ENCODE peak calls at places on chromosomes 4 and X, in six cellular contexts. O is H1, P is HepG2, T is K562, Q is GM12891, N is GM12878. U is an unnamed sample.

GRCh38 chrX:123184199-123184857 is at the start of gene GRIA3:
- DNase-seq in O (no peak), P (no peak), T (no peak), Q (no peak), N (no peak), U (no peak)

GRCh38 chr4:161714022-161714751 is 449.6 kb downstream of the FSTL5 start:
- DNase-seq in O (no peak), P (no peak), T (no peak), Q (no peak), N (no peak), U (no peak)

GRCh38 chr4:16293205-16293860 is 67.1 kb upstream of the TAPT1 start:
- DNase-seq in O (no peak), P (no peak), T (no peak), Q (no peak), N (no peak), U (no peak)

GRCh38 chrX:154327026-154327820 is 31.6 kb downstream of the TKTL1 start:
- DNase-seq in O (no peak), P (no peak), T (no peak), Q (no peak), N (no peak), U (no peak)

GRCh38 chrX:79366888-79367749 is at the start of gene ITM2A:
- DNase-seq in O (peak; percentile 15), P (no peak), T (peak; percentile 60), Q (no peak), N (no peak), U (peak; percentile 8)

GRCh38 chr4:26010266-26010665 is 96.2 kb downstream of the SMIM20 start:
- DNase-seq in O (no peak), P (no peak), T (no peak), Q (no peak), N (no peak), U (no peak)

GRCh38 chrX:16594490-16594889 is 55.5 kb upstream of the S100G start:
- DNase-seq in O (no peak), P (no peak), T (no peak), Q (no peak), N (no peak), U (no peak)

GRCh38 chr4:168711197-168712120 is 214.6 kb downstream of the PALLD start:
- DNase-seq in O (no peak), P (no peak), T (no peak), Q (no peak), N (no peak), U (no peak)

GRCh38 chrX:45769919-45770582 is 569.4 kb upstream of the DIPK2B start:
- DNase-seq in O (no peak), P (peak; percentile 88), T (peak; percentile 73), Q (peak; percentile 20), N (peak; percentile 51), U (peak; percentile 24)

GRCh38 chr4:15875663-15876460 is 62.7 kb downstream of the FGFBP1 start:
- DNase-seq in O (no peak), P (no peak), T (no peak), Q (no peak), N (no peak), U (no peak)

GRCh38 chr4:73945140-73945539 is 36.7 kb downstream of the PF4 start:
- DNase-seq in O (no peak), P (no peak), T (no peak), Q (no peak), N (no peak), U (no peak)

GRCh38 chrX:49186125-49187027 is at the start of gene PRICKLE3:
- DNase-seq in O (no peak), P (peak; percentile 61), T (peak; percentile 77), Q (peak; percentile 74), N (no peak), U (peak; percentile 73)

GRCh38 chr4:6608758-6609414 is 31.6 kb upstream of the MRFAP1 start:
- DNase-seq in O (peak; percentile 9), P (no peak), T (no peak), Q (no peak), N (no peak), U (no peak)

GRCh38 chr4:112693507-112693906 is 56.6 kb downstream of the LARP7 start:
- DNase-seq in O (no peak), P (no peak), T (no peak), Q (no peak), N (no peak), U (no peak)

GRCh38 chrX:68938244-68939004 is 109.6 kb downstream of the EFNB1 start:
- DNase-seq in O (no peak), P (no peak), T (no peak), Q (no peak), N (no peak), U (no peak)

GRCh38 chrX:41014776-41015175 is 70.5 kb upstream of the USP9X start:
- DNase-seq in O (no peak), P (no peak), T (no peak), Q (no peak), N (no peak), U (no peak)

GRCh38 chrX:41009816-41010187 is 75.4 kb upstream of the USP9X start:
- DNase-seq in O (no peak), P (no peak), T (no peak), Q (no peak), N (no peak), U (no peak)

GRCh38 chrX:41005445-41005992 is 79.7 kb upstream of the USP9X start:
- DNase-seq in O (no peak), P (no peak), T (no peak), Q (no peak), N (no peak), U (no peak)

GRCh38 chrX:41010188-41010846 is 74.9 kb upstream of the USP9X start:
- DNase-seq in O (no peak), P (peak; percentile 89), T (peak; percentile 75), Q (peak; percentile 27), N (no peak), U (peak; percentile 23)
- TF ChIP-seq POLR2A in O (no peak), P (no peak), T (peak; percentile 76), Q (peak; percentile 27), N (no peak), U (no peak)

GRCh38 chr4:128812360-128812958 is 3.0 kb downstream of the JADE1 start:
- DNase-seq in O (no peak), P (peak; percentile 76), T (no peak), Q (peak; percentile 36), N (no peak), U (peak; percentile 50)
- TF ChIP-seq TAF1 in O (no peak), P (no peak), T (no peak), Q (no peak), N (no peak), U (no peak)

GRCh38 chr4:183438458-183439113 is 5.8 kb upstream of the CDKN2AIP start:
- DNase-seq in O (no peak), P (peak; percentile 70), T (no peak), Q (no peak), N (no peak), U (no peak)
- TF ChIP-seq POLR2AphosphoS5 in O (no peak), P (no peak), T (no peak), Q (no peak), N (no peak), U (no peak)

GRCh38 chr4:124658795-124659194 is 53.7 kb downstream of the ANKRD50 start:
- DNase-seq in O (no peak), P (no peak), T (no peak), Q (no peak), N (no peak), U (no peak)
- TF ChIP-seq POLR2A in O (no peak), P (no peak), T (no peak), Q (no peak), N (no peak), U (no peak)

GRCh38 chr4:95761441-95761840 is 78.5 kb upstream of the PDHA2 start:
- DNase-seq in O (no peak), P (no peak), T (no peak), Q (no peak), N (no peak), U (no peak)

GRCh38 chr4:95758001-95758400 is 81.9 kb upstream of the PDHA2 start:
- DNase-seq in O (no peak), P (no peak), T (no peak), Q (no peak), N (no peak), U (no peak)

GRCh38 chr4:95764961-95765360 is 74.9 kb upstream of the PDHA2 start:
- DNase-seq in O (no peak), P (no peak), T (no peak), Q (no peak), N (no peak), U (no peak)

DNA sequence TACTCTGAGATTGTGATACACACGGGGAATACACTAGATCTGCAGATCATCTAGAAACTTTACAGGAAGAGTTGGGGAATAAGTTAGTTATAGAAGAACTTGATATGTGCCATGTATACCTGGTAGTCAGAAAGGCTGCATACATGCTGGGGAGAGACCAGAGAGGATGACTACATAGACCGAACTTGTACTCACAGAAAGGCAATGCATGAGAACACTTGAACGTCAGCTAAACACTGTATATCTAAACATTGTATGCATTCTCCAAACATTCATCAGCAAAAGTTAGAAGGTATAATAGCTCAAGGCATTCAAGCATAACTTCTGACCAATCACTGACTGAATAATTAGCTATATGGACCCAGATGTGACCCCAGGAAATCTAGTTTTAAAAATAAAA is 78.0 kb upstream of the PDHA2 start:
- DNase-seq in O (no peak), P (no peak), T (no peak), Q (no peak), N (no peak), U (no peak)
- TF ChIP-seq TAF1 in O (no peak), P (no peak), T (no peak), Q (no peak), N (no peak), U (no peak)

DNA sequence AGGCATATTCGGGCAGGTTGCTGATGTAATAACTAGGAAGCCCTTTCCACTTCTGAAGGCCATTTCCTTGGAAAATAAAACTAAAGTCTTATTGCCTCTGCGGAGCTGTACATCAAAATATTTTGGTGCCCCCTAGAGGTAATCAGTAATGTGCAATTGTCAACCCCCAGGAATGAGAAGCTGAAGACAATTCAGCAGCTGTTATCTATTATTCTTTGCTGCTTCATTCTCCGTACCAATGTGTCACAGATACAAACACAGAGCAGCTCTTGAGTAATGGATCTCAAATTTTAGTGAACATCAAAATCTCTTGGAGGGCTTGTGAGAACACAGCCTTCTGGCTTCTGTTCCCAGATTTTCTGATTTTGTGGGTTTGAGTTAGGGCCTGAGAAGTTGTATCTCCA is 3.5 kb upstream of the SLIT2 start:
- DNase-seq in O (no peak), P (peak; percentile 1), T (no peak), Q (no peak), N (no peak), U (no peak)
- TF ChIP-seq POLR2AphosphoS5 in O (no peak), P (no peak), T (no peak), Q (no peak), N (no peak), U (no peak)

U was measured in GM12892.